ENCODE peak calls at places on chromosomes 12 and 14, in nine cellular contexts. L is CD4-positive, alpha-beta T cell; S is psoas muscle; R is GM20000; W is progenitor cell of endocrine pancreas; E is HFF-Myc; T is cardiac fibroblast; V is GM12865; P is CD14-positive monocyte. B is an unnamed sample.

GRCh38 chr12:71999795-72000194 is 61.1 kb downstream of the TPH2 start:
- DNase-seq in S (no peak), T (no peak), E (peak), W (no peak), V (no peak), L (no peak), P (no peak), R (no peak), B (peak)

GRCh38 chr12:82756303-82756702 is 69.6 kb downstream of the TMTC2 start:
- DNase-seq in E (no peak), V (no peak), P (no peak), L (no peak), W (no peak), R (no peak), S (no peak), T (no peak), B (no peak)

GRCh38 chr14:102392506-102392905 is 29.8 kb downstream of the TECPR2 start:
- DNase-seq in L (no peak), V (no peak), E (no peak), W (no peak), S (no peak), R (no peak), T (no peak), P (no peak), B (peak)

GRCh38 chr12:112362309-112362708 is 19.9 kb downstream of the HECTD4 start:
- DNase-seq in R (no peak), S (no peak), T (no peak), W (no peak), E (no peak), V (no peak), L (no peak), P (no peak), B (no peak)

GRCh38 chr12:123813349-123813748 is 51.2 kb downstream of the DNAH10 start:
- DNase-seq in E (no peak), V (no peak), S (no peak), W (no peak), L (no peak), T (peak), R (no peak), P (no peak), B (peak)

GRCh38 chr14:79605863-79606262 is 605.4 kb downstream of the DIO2 start:
- DNase-seq in R (no peak), E (no peak), V (no peak), P (no peak), L (no peak), S (no peak), T (no peak), W (no peak), B (no peak)

GRCh38 chr14:64707661-64708060 is 3.4 kb downstream of the PLEKHG3 start:
- DNase-seq in T (peak), S (no peak), P (no peak), L (no peak), R (no peak), E (no peak), W (no peak), V (no peak), B (peak)

GRCh38 chr12:49901026-49901425 is 2.7 kb downstream of the FAIM2 start:
- DNase-seq in V (no peak), W (no peak), L (no peak), E (no peak), S (no peak), R (no peak), T (no peak), P (no peak), B (no peak)

GRCh38 chr12:130933269-130933995 is 20.3 kb upstream of the ADGRD1 start:
- DNase-seq in L (no peak), S (no peak), W (no peak), T (no peak), R (no peak), V (no peak), P (no peak), E (no peak), B (no peak)

GRCh38 chr12:72679147-72679757 is 407.1 kb downstream of the TRHDE start:
- DNase-seq in P (no peak), L (no peak), V (no peak), R (no peak), T (no peak), W (no peak), S (no peak), E (no peak), B (no peak)

GRCh38 chr12:69834147-69834546 is 9.1 kb downstream of the MYRFL start:
- DNase-seq in S (no peak), T (no peak), V (no peak), P (no peak), E (no peak), W (no peak), L (no peak), R (no peak), B (no peak)

GRCh38 chr14:91177073-91177796 is 63.4 kb downstream of the DGLUCY start:
- DNase-seq in L (peak), S (peak), E (peak), R (peak), T (peak), V (peak), P (no peak), W (no peak), B (peak)

GRCh38 chr12:103929909-103930786 is at the start of gene HSP90B1:
- DNase-seq in T (peak), R (peak), P (peak), E (peak), L (peak), V (peak), S (peak), W (peak), B (peak)

GRCh38 chr12:103936679-103937078 is 6.5 kb downstream of the HSP90B1 start:
- DNase-seq in E (no peak), S (no peak), V (no peak), R (no peak), W (no peak), T (no peak), L (no peak), P (no peak), B (no peak)

GRCh38 chr12:103929051-103929908 is 930 bp upstream of the HSP90B1 start:
- DNase-seq in V (peak), W (peak), L (peak), T (peak), R (peak), S (peak), E (peak), P (peak), B (peak)

GRCh38 chr12:103930787-103931536 is 752 bp downstream of the HSP90B1 start:
- DNase-seq in E (no peak), T (peak), P (peak), W (no peak), S (peak), V (peak), R (peak), L (peak), B (no peak)

DNA sequence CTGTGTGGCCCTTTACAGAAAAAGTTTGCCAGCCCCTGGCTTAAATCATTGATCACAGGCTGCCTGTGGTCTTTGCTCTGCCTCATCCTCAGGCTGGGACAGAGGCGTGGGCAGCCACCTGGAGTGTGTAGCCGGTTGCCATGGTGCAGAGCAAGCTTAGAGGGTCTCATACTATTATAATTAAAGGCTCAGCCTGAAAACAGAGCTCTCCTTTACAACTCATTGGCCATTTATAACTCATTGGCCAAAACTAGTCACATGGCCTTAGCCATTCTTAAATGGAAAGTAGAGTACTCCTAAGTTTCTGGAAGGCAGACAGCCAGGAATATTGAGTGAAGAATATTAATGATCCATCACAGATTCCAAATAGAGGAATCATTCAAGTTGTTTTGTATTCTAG is 3.0 kb downstream of the HSP90B1 start:
- DNase-seq in P (no peak), S (no peak), E (no peak), T (no peak), R (no peak), V (no peak), L (no peak), W (no peak), B (no peak)
- TF ChIP-seq CTCF in P (no peak), S (no peak), E (no peak), T (no peak), R (no peak), V (no peak), L (no peak), W (no peak), B (no peak)

DNA sequence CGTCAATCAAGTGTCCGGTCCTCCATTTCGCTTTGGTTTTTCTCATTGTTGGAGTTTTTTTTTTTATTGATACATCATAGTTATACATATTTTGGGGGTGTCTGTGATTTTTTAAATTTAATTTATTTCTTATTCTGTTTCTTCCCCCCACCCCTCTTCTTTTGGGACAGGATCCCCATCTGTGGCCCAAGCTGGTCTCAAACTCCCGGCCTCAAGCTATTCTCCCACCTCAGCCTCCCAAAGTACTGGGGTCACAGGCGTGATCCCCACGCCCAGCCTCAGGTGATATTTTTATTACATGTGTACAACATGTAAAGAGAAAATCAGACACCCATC is 51.3 kb upstream of the ZFP36L1 start:
- DNase-seq in T (no peak), P (no peak), R (no peak), S (no peak), E (no peak), W (no peak), L (no peak), V (no peak), B (no peak)
- TF ChIP-seq CTCF in T (no peak), P (peak), R (no peak), S (no peak), E (no peak), W (no peak), L (peak), V (no peak), B (peak)

GRCh38 chr14:96307434-96307833 is 51.4 kb downstream of the BDKRB1 start:
- DNase-seq in E (no peak), V (no peak), P (no peak), T (no peak), L (no peak), W (no peak), R (no peak), S (no peak), B (no peak)

GRCh38 chr14:96309128-96309906 is 53.3 kb downstream of the BDKRB1 start:
- DNase-seq in R (no peak), T (no peak), W (no peak), L (no peak), P (no peak), E (no peak), S (no peak), V (no peak), B (no peak)

GRCh38 chr14:96303981-96304380 is 48.0 kb downstream of the BDKRB1 start:
- DNase-seq in T (no peak), R (no peak), S (no peak), W (no peak), V (no peak), L (no peak), E (no peak), P (no peak), B (no peak)

GRCh38 chr14:96304956-96305355 is 48.9 kb downstream of the BDKRB1 start:
- DNase-seq in L (no peak), S (no peak), T (no peak), R (no peak), V (no peak), E (no peak), W (no peak), P (no peak), B (no peak)

GRCh38 chr14:96309907-96310330 is 53.2 kb downstream of the ATG2B start:
- DNase-seq in R (no peak), S (no peak), L (no peak), P (no peak), T (peak), E (no peak), V (no peak), W (no peak), B (no peak)
- TF ChIP-seq CTCF in R (no peak), S (no peak), L (no peak), P (no peak), T (no peak), E (no peak), V (no peak), W (peak), B (no peak)

GRCh38 chr14:36655571-36655962 is 6.1 kb upstream of the PAX9 start:
- DNase-seq in P (no peak), L (no peak), S (no peak), T (no peak), R (no peak), V (no peak), W (no peak), E (no peak), B (no peak)

GRCh38 chr14:36655054-36655381 is 6.6 kb upstream of the PAX9 start:
- DNase-seq in L (no peak), W (no peak), R (no peak), S (no peak), E (no peak), P (no peak), T (no peak), V (no peak), B (no peak)

GRCh38 chr14:36656769-36657408 is 4.8 kb upstream of the PAX9 start:
- DNase-seq in L (no peak), E (no peak), W (no peak), P (no peak), S (no peak), T (no peak), R (no peak), V (no peak), B (no peak)

GRCh38 chr14:36657409-36658090 is 4.1 kb upstream of the PAX9 start:
- DNase-seq in E (no peak), W (no peak), T (no peak), P (no peak), S (no peak), R (no peak), V (no peak), L (no peak), B (no peak)

GRCh38 chr14:36655963-36656768 is 5.5 kb upstream of the PAX9 start:
- DNase-seq in W (peak), S (no peak), V (no peak), E (no peak), R (no peak), L (no peak), T (no peak), P (no peak), B (no peak)
- TF ChIP-seq CTCF in W (peak), S (peak), V (peak), E (peak), R (no peak), L (no peak), T (peak), P (no peak), B (peak)

DNA sequence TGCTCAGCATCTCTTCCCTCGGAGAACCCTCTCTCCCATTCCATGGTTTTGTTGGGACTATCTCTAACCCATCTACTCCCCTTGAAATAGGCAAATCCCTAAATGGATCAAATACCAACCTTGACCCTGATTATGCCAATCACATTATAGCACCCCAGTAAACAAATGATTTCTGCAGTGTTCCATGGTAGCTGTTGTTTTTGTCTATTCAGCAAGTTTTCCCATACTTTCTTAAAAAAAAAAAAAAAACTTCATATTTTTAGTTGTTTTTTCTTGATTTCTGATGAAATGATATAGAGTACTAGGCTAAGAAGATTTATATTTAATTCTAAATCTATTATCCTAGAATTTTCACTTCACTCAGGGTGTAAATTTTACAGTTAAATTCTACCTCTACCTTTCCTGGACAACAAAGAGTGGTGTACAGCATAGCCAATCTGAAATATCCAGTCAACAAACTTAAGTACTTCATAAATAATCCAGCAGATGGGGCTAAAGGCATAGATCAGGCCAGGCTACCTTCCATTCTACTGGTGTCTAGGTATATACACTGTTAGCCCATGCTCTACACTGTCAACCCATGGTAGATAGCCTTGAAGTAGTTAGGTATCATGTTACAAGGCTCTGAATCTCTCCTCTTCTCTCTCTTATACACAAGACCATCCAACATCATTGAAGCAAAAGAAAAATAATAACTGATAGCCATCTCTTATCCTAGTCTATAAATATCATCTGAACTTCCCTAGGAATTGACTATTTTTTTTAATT is 82.2 kb downstream of the PLEKHG7 start:
- DNase-seq in L (no peak), P (no peak), R (peak), S (no peak), E (peak), T (peak), W (no peak), V (peak), B (peak)
- TF ChIP-seq CTCF in L (peak), P (peak), R (no peak), S (peak), E (peak), T (peak), W (peak), V (peak), B (peak)

GRCh38 chr12:8513203-8513602 is at the start of gene CLEC4D:
- DNase-seq in V (no peak), R (no peak), S (no peak), E (no peak), T (no peak), W (no peak), L (no peak), P (no peak), B (no peak)

GRCh38 chr12:8504351-8504750 is 9.0 kb upstream of the CLEC4D start:
- DNase-seq in E (no peak), R (no peak), W (no peak), P (no peak), S (no peak), V (no peak), T (no peak), L (no peak), B (no peak)

GRCh38 chr12:8508224-8508623 is 5.1 kb upstream of the CLEC4D start:
- DNase-seq in T (no peak), S (no peak), E (no peak), W (no peak), R (no peak), V (no peak), L (no peak), P (no peak), B (no peak)

DNA sequence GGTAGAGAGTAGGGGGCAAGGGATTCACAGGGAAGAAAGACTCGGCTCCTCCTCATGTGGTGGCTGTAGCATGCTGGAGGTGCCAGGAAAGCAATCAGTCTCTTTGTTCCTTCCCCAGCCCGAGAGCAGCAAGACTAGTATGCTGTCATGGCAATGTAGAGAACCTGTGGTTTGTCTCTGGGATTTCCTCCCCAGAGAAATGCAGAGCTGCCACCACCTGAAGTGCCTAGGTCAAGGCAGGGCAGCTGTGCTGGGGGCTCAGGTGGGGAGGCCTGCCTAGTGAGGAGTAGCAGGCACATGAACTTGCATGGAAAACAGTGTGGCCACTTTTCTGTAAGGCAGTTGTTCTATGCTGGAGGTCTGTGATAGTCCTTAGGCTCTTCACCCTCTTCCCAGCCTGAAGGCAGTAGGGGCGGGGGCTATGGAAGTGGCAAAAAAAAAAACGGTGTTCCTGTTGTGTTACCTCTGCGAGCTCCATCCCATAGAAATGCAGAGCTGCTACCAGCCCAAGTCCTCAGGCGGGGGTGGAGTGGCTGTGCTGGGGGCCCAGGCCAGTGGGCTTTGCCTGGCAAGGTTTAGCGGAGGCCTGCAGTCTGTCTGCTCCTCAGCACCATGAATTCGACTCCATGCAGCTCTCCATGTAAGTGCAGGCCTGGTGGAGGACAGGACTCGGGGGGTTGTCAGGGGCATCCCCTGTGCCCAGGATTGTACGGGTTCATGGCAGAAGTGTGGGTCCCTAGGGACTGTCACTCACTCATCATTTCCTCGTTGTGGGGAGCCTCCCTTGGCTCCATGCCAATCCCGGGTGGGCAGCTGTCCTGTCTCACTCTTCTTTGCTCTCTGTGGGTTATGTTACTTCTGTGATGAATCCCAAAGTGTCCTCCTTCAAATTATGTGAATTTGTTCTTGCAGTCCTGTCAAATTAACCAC is 4.1 kb upstream of the CLEC4D start:
- DNase-seq in P (no peak), S (no peak), R (no peak), L (no peak), V (peak), W (no peak), E (no peak), T (no peak), B (no peak)
- TF ChIP-seq CTCF in P (no peak), S (no peak), R (no peak), L (no peak), V (no peak), W (no peak), E (no peak), T (no peak), B (no peak)

GRCh38 chr14:104957146-104958113 is 20.7 kb downstream of the AHNAK2 start:
- DNase-seq in L (no peak), T (peak), V (no peak), R (no peak), S (no peak), E (no peak), W (no peak), P (peak), B (no peak)

GRCh38 chr14:104956290-104956890 is 21.8 kb downstream of the AHNAK2 start:
- DNase-seq in P (peak), R (no peak), T (no peak), E (no peak), L (no peak), W (no peak), V (no peak), S (no peak), B (no peak)

GRCh38 chr14:104953896-104954656 is 24.1 kb downstream of the AHNAK2 start:
- DNase-seq in W (no peak), E (no peak), P (peak), V (no peak), R (no peak), L (no peak), T (no peak), S (no peak), B (no peak)

GRCh38 chr14:104954746-104955395 is 23.3 kb downstream of the AHNAK2 start:
- DNase-seq in R (no peak), S (no peak), V (no peak), L (no peak), W (no peak), E (no peak), P (peak), T (no peak), B (no peak)

DNA sequence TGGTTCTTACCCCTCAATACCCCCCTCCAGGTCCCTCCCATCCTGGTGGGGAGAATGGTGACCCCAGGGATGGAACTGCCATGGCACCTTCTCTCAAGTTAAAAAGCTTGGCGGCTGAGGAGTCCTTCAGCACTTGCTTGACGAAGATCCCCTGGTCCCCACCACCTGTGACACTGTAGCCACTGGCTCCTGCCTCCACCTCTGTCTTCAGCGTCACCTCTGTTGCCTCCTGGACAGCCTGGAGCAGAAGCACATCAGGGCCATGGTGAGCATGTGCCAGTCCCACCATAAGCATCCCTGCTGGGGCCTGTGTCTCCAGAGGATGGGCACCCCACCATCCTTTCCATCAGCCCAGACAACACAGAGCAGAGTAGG is 22.8 kb downstream of the AHNAK2 start:
- DNase-seq in R (no peak), E (no peak), P (peak), V (no peak), S (no peak), L (no peak), T (no peak), W (no peak), B (no peak)
- TF ChIP-seq CTCF in R (no peak), E (no peak), P (no peak), V (no peak), S (no peak), L (no peak), T (no peak), W (no peak), B (no peak)

GRCh38 chr12:122669397-122670070 is 33.6 kb downstream of the HCAR2 start:
- DNase-seq in P (no peak), S (no peak), W (no peak), V (no peak), T (peak), E (peak), R (no peak), L (no peak), B (peak)
- TF ChIP-seq CTCF in P (no peak), S (no peak), W (no peak), V (no peak), T (no peak), E (no peak), R (no peak), L (no peak), B (no peak)

B was measured in HFFc6.